ENCODE peak calls at places on chromosomes 12 and 14, in five cellular contexts. F is LoVo; N is iPS-NIHi11; X is stimulated activated CD8-positive, alpha-beta memory T cell treated with anti-CD3 and anti-CD28 coated beads, Interleukin-7, amount 100 ng/mL, for 24 hours; I is mucosa of gallbladder. M is an unnamed sample.
A peak's percentile ranks its signal among the peaks of the same experiment; 100 is the strongest.

GRCh38 chr14:89564291-89564957 is 147.4 kb upstream of the FOXN3 start:
- DNase-seq in F (no peak), N (no peak), X (no peak), I (no peak), M (no peak)

GRCh38 chr14:72751276-72752033 is 142.4 kb downstream of the DPF3 start:
- DNase-seq in F (no peak), N (no peak), X (no peak), I (no peak), M (no peak)

GRCh38 chr12:87870493-87870892 is 158.7 kb downstream of the C12orf50 start:
- DNase-seq in F (no peak), N (no peak), X (no peak), I (no peak), M (no peak)

GRCh38 chr12:75489613-75490210 is 9.2 kb downstream of the GLIPR1 start:
- DNase-seq in F (peak; percentile 41), N (no peak), X (no peak), I (no peak), M (no peak)

GRCh38 chr12:50066402-50066801 is 9.0 kb downstream of the ASIC1 start:
- DNase-seq in F (peak; percentile 22), N (peak; percentile 52), X (no peak), I (no peak), M (no peak)

GRCh38 chr14:101506921-101507300 is 54.4 kb upstream of the DIO3 start:
- DNase-seq in F (no peak), N (no peak), X (no peak), I (no peak), M (no peak)

GRCh38 chr12:123952037-123952436 is 20.6 kb downstream of the CCDC92 start:
- DNase-seq in F (no peak), N (no peak), X (no peak), I (no peak), M (no peak)

GRCh38 chr14:81412779-81413178 is 12.7 kb upstream of the STON2 start:
- DNase-seq in F (no peak), N (no peak), X (no peak), I (no peak), M (no peak)

GRCh38 chr14:78399316-78399889 is 229.2 kb downstream of the NRXN3 start:
- DNase-seq in F (peak; percentile 8), N (peak; percentile 26), X (no peak), I (no peak), M (peak; percentile 27)

GRCh38 chr14:104680806-104681688 is 8.4 kb upstream of the INF2 start:
- DNase-seq in F (peak; percentile 4), N (no peak), X (no peak), I (peak; percentile 90), M (no peak)

GRCh38 chr14:33432407-33433023 is 493.8 kb downstream of the NPAS3 start:
- DNase-seq in F (peak; percentile 18), N (no peak), X (no peak), I (peak; percentile 25), M (peak; percentile 21)

M was measured in Jurkat, Clone E6-1.